ENCODE peak calls at places on chromosomes 2 and 18, in ten cellular contexts. X, D, F, Y, J, Z, U, S, K and L are unnamed samples.

GRCh38 chr2:97995026-97995733 is 568 bp downstream of the TMEM131 start:
- DNase-seq in D (peak; percentile 64), J (peak; percentile 64), Y (peak; percentile 4), U (peak; percentile 49), K (peak; percentile 73), S (peak; percentile 34), F (peak; percentile 79), Z (peak; percentile 40), X (peak; percentile 22), L (peak; percentile 55)

GRCh38 chr2:65381607-65382032 is 50.8 kb downstream of the SPRED2 start:
- DNase-seq in Y (no peak), X (no peak), U (no peak), Z (no peak), S (no peak), F (no peak), D (no peak), J (no peak), K (no peak), L (no peak)

GRCh38 chr2:230134496-230135073 is 65.9 kb upstream of the SLC16A14 start:
- DNase-seq in J (no peak), U (no peak), K (no peak), S (no peak), D (no peak), X (no peak), Z (peak; percentile 51), F (no peak), Y (no peak), L (peak; percentile 79)

GRCh38 chr2:234564719-234565118 is 67.8 kb upstream of the ARL4C start:
- DNase-seq in K (no peak), U (no peak), F (no peak), J (no peak), Y (no peak), S (peak; percentile 38), Z (peak; percentile 77), X (no peak), D (no peak), L (peak; percentile 65)

GRCh38 chr2:128732976-128733431 is 414.3 kb upstream of the HS6ST1 start:
- DNase-seq in F (no peak), Z (peak; percentile 95), K (no peak), Y (no peak), D (peak; percentile 34), X (no peak), S (no peak), U (no peak), J (no peak), L (peak; percentile 64)

GRCh38 chr2:30530346-30530745 is 83.3 kb downstream of the LCLAT1 start:
- DNase-seq in S (no peak), Y (no peak), F (no peak), X (no peak), K (no peak), J (no peak), U (no peak), Z (no peak), D (no peak), L (no peak)

GRCh38 chr2:44528595-44528994 is 166.8 kb downstream of the CAMKMT start:
- DNase-seq in D (peak; percentile 65), F (no peak), X (no peak), Z (peak; percentile 93), J (no peak), S (no peak), Y (no peak), U (no peak), K (no peak), L (peak; percentile 78)

GRCh38 chr18:23605941-23606340 is 19.6 kb upstream of the NPC1 start:
- DNase-seq in F (no peak), X (no peak), K (no peak), J (no peak), Z (no peak), D (no peak), Y (no peak), U (no peak), S (no peak), L (no peak)

GRCh38 chr2:1864981-1865421 is 120.7 kb upstream of the PXDN start:
- DNase-seq in K (no peak), Z (no peak), U (no peak), D (no peak), S (no peak), Y (no peak), F (no peak), J (no peak), X (no peak), L (no peak)

GRCh38 chr18:51559902-51560287 is 362.4 kb upstream of the MEX3C start:
- DNase-seq in X (no peak), D (no peak), F (no peak), S (no peak), Y (no peak), U (no peak), K (no peak), J (no peak), Z (no peak), L (no peak)